ENCODE peak calls at places on chromosomes 2 and 18, in seven cellular contexts. One of them, this sample, is unnamed. For H3K9me3 and H3K4me1, the result is how much of the 10 kb centered on the place peaks cover.

GRCh38 chr2:181008418-181008817 is 28.0 kb downstream of the UBE2E3 start:
- DNase-seq in pancreas: no peak
- DNase-seq in IMR-90: peak
- DNase-seq in A549: no peak
- DNase-seq in naive thymus-derived CD4-positive, alpha-beta T cell: no peak
- DNase-seq in breast epithelium: no peak
- DNase-seq in lower lobe of right lung: no peak
- DNase-seq in this sample: peak

GRCh38 chr18:57175550-57175949 is 28.7 kb downstream of the BOD1L2 start:
- DNase-seq in pancreas: no peak
- DNase-seq in IMR-90: no peak
- DNase-seq in A549: no peak
- DNase-seq in naive thymus-derived CD4-positive, alpha-beta T cell: no peak
- DNase-seq in breast epithelium: no peak
- DNase-seq in lower lobe of right lung: no peak
- DNase-seq in this sample: no peak

GRCh38 chr2:138078153-138078552 is 113.9 kb downstream of the HNMT start:
- DNase-seq in pancreas: no peak
- DNase-seq in IMR-90: no peak
- DNase-seq in A549: no peak
- DNase-seq in naive thymus-derived CD4-positive, alpha-beta T cell: no peak
- DNase-seq in breast epithelium: no peak
- DNase-seq in lower lobe of right lung: no peak
- DNase-seq in this sample: no peak

GRCh38 chr2:11074246-11074820 is 80.9 kb upstream of the SLC66A3 start:
- DNase-seq in pancreas: no peak
- DNase-seq in IMR-90: no peak
- DNase-seq in A549: no peak
- DNase-seq in naive thymus-derived CD4-positive, alpha-beta T cell: no peak
- DNase-seq in breast epithelium: no peak
- DNase-seq in lower lobe of right lung: no peak
- DNase-seq in this sample: no peak

GRCh38 chr18:6752200-6752873 is 22.8 kb downstream of the ARHGAP28 start:
- DNase-seq in pancreas: no peak
- DNase-seq in IMR-90: peak
- DNase-seq in A549: no peak
- DNase-seq in naive thymus-derived CD4-positive, alpha-beta T cell: no peak
- DNase-seq in breast epithelium: no peak
- DNase-seq in lower lobe of right lung: no peak
- DNase-seq in this sample: peak

GRCh38 chr2:115303-115702 is 69.0 kb upstream of the FAM110C start:
- DNase-seq in pancreas: no peak
- DNase-seq in IMR-90: no peak
- DNase-seq in A549: no peak
- DNase-seq in naive thymus-derived CD4-positive, alpha-beta T cell: no peak
- DNase-seq in breast epithelium: no peak
- DNase-seq in lower lobe of right lung: no peak
- DNase-seq in this sample: no peak

GRCh38 chr18:60069145-60069544 is 169.3 kb downstream of the PMAIP1 start:
- DNase-seq in pancreas: no peak
- DNase-seq in IMR-90: no peak
- DNase-seq in A549: no peak
- DNase-seq in naive thymus-derived CD4-positive, alpha-beta T cell: no peak
- DNase-seq in breast epithelium: no peak
- DNase-seq in lower lobe of right lung: no peak
- DNase-seq in this sample: no peak

GRCh38 chr18:43079422-43079821 is 36.1 kb downstream of the RIT2 start:
- DNase-seq in pancreas: no peak
- DNase-seq in IMR-90: no peak
- DNase-seq in A549: no peak
- DNase-seq in naive thymus-derived CD4-positive, alpha-beta T cell: no peak
- DNase-seq in breast epithelium: no peak
- DNase-seq in lower lobe of right lung: no peak
- DNase-seq in this sample: no peak

GRCh38 chr2:146870691-146871090 is 974.1 kb upstream of the ACVR2A start:
- DNase-seq in pancreas: no peak
- DNase-seq in IMR-90: no peak
- DNase-seq in A549: no peak
- DNase-seq in naive thymus-derived CD4-positive, alpha-beta T cell: no peak
- DNase-seq in breast epithelium: no peak
- DNase-seq in lower lobe of right lung: no peak
- DNase-seq in this sample: no peak

GRCh38 chr2:222959358-222959757 is 92.6 kb upstream of the KCNE4 start:
- DNase-seq in pancreas: no peak
- DNase-seq in IMR-90: peak
- DNase-seq in A549: peak
- DNase-seq in naive thymus-derived CD4-positive, alpha-beta T cell: no peak
- DNase-seq in breast epithelium: no peak
- DNase-seq in lower lobe of right lung: no peak
- DNase-seq in this sample: no peak

GRCh38 chr18:44742741-44743311 is 62.1 kb downstream of the SETBP1 start:
- DNase-seq in pancreas: peak
- DNase-seq in IMR-90: peak
- DNase-seq in A549: no peak
- DNase-seq in naive thymus-derived CD4-positive, alpha-beta T cell: no peak
- DNase-seq in breast epithelium: no peak
- DNase-seq in lower lobe of right lung: no peak
- DNase-seq in this sample: no peak

GRCh38 chr2:58313926-58314325 is 72.8 kb upstream of the FANCL start:
- DNase-seq in pancreas: no peak
- DNase-seq in IMR-90: no peak
- DNase-seq in A549: no peak
- DNase-seq in naive thymus-derived CD4-positive, alpha-beta T cell: no peak
- DNase-seq in breast epithelium: no peak
- DNase-seq in lower lobe of right lung: no peak
- DNase-seq in this sample: no peak

GRCh38 chr2:47002480-47003381 is 87.1 kb upstream of the MCFD2 start:
- DNase-seq in pancreas: no peak
- DNase-seq in IMR-90: no peak
- DNase-seq in A549: no peak
- DNase-seq in naive thymus-derived CD4-positive, alpha-beta T cell: no peak
- DNase-seq in breast epithelium: no peak
- DNase-seq in lower lobe of right lung: no peak
- DNase-seq in this sample: peak

GRCh38 chr2:67476808-67477790 is 80.0 kb downstream of the ETAA1 start:
- DNase-seq in pancreas: no peak
- DNase-seq in IMR-90: peak
- DNase-seq in A549: peak
- DNase-seq in naive thymus-derived CD4-positive, alpha-beta T cell: no peak
- DNase-seq in breast epithelium: no peak
- DNase-seq in lower lobe of right lung: no peak
- DNase-seq in this sample: peak

GRCh38 chr2:6810961-6811360 is 54.7 kb downstream of the CMPK2 start:
- DNase-seq in pancreas: no peak
- DNase-seq in IMR-90: no peak
- DNase-seq in A549: no peak
- DNase-seq in naive thymus-derived CD4-positive, alpha-beta T cell: no peak
- DNase-seq in breast epithelium: no peak
- DNase-seq in lower lobe of right lung: no peak
- DNase-seq in this sample: no peak

GRCh38 chr18:389658-390357 is 110.7 kb downstream of the COLEC12 start:
- DNase-seq in pancreas: no peak
- DNase-seq in IMR-90: peak
- DNase-seq in A549: no peak
- DNase-seq in naive thymus-derived CD4-positive, alpha-beta T cell: no peak
- DNase-seq in breast epithelium: no peak
- DNase-seq in lower lobe of right lung: no peak
- DNase-seq in this sample: peak

GRCh38 chr2:156322681-156323211 is 9.8 kb downstream of the NR4A2 start:
- DNase-seq in pancreas: no peak
- DNase-seq in IMR-90: no peak
- DNase-seq in A549: no peak
- DNase-seq in naive thymus-derived CD4-positive, alpha-beta T cell: no peak
- DNase-seq in breast epithelium: no peak
- DNase-seq in lower lobe of right lung: no peak
- DNase-seq in this sample: no peak

GRCh38 chr2:119259296-119259860 is 35.7 kb downstream of the STEAP3 start:
- DNase-seq in pancreas: no peak
- DNase-seq in IMR-90: no peak
- DNase-seq in A549: no peak
- DNase-seq in naive thymus-derived CD4-positive, alpha-beta T cell: no peak
- DNase-seq in breast epithelium: no peak
- DNase-seq in lower lobe of right lung: no peak
- DNase-seq in this sample: no peak

GRCh38 chr2:219596954-219597551 is 604 bp upstream of the STK11IP start:
- DNase-seq in pancreas: no peak
- DNase-seq in IMR-90: peak
- DNase-seq in A549: peak
- DNase-seq in naive thymus-derived CD4-positive, alpha-beta T cell: no peak
- DNase-seq in breast epithelium: no peak
- DNase-seq in lower lobe of right lung: no peak
- DNase-seq in this sample: no peak

DNA sequence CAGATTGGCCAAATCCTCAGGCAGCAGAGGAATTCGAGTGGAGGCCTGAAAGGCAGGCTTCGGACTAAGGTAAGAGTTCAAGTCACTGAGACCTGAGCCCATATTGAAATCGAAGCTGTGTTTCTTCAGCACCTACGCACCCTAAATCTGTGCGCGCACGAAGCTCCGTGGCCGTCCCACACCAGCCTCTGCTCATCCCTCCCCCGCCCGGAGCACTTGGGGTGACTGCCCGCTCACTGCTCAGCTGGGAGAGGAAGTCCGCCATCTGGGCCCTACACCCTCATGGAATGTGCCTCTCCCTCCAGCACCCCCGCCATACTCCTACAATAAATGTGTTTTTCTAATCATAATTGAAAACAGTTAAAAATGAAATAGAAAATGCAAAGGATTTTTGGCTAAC is 734.5 kb downstream of the GALR1 start:
- DNase-seq in pancreas: no peak
- DNase-seq in IMR-90: no peak
- DNase-seq in A549: no peak
- DNase-seq in naive thymus-derived CD4-positive, alpha-beta T cell: no peak
- DNase-seq in breast epithelium: no peak
- DNase-seq in lower lobe of right lung: no peak
- DNase-seq in this sample: no peak
- H3K9me3 ChIP-seq in pancreas: under half
- H3K9me3 ChIP-seq in IMR-90: under half
- H3K9me3 ChIP-seq in A549: under half
- H3K9me3 ChIP-seq in naive thymus-derived CD4-positive, alpha-beta T cell: under half
- H3K9me3 ChIP-seq in breast epithelium: under half
- H3K9me3 ChIP-seq in lower lobe of right lung: under half
- H3K9me3 ChIP-seq in this sample: under half

GRCh38 chr2:75428627-75429026 is 132.1 kb downstream of the EVA1A start:
- DNase-seq in pancreas: no peak
- DNase-seq in IMR-90: no peak
- DNase-seq in A549: no peak
- DNase-seq in naive thymus-derived CD4-positive, alpha-beta T cell: no peak
- DNase-seq in breast epithelium: no peak
- DNase-seq in lower lobe of right lung: no peak
- DNase-seq in this sample: no peak

GRCh38 chr2:75429036-75429435 is 131.7 kb downstream of the EVA1A start:
- DNase-seq in pancreas: peak
- DNase-seq in IMR-90: no peak
- DNase-seq in A549: no peak
- DNase-seq in naive thymus-derived CD4-positive, alpha-beta T cell: no peak
- DNase-seq in breast epithelium: no peak
- DNase-seq in lower lobe of right lung: no peak
- DNase-seq in this sample: no peak

GRCh38 chr2:75431276-75431675 is 129.5 kb downstream of the EVA1A start:
- DNase-seq in pancreas: no peak
- DNase-seq in IMR-90: no peak
- DNase-seq in A549: no peak
- DNase-seq in naive thymus-derived CD4-positive, alpha-beta T cell: no peak
- DNase-seq in breast epithelium: no peak
- DNase-seq in lower lobe of right lung: no peak
- DNase-seq in this sample: no peak

GRCh38 chr2:75432761-75433361 is 127.9 kb downstream of the EVA1A start:
- DNase-seq in pancreas: no peak
- DNase-seq in IMR-90: peak
- DNase-seq in A549: no peak
- DNase-seq in naive thymus-derived CD4-positive, alpha-beta T cell: no peak
- DNase-seq in breast epithelium: no peak
- DNase-seq in lower lobe of right lung: peak
- DNase-seq in this sample: no peak

GRCh38 chr2:75431757-75432156 is 129.0 kb downstream of the EVA1A start:
- DNase-seq in pancreas: no peak
- DNase-seq in IMR-90: no peak
- DNase-seq in A549: no peak
- DNase-seq in naive thymus-derived CD4-positive, alpha-beta T cell: no peak
- DNase-seq in breast epithelium: no peak
- DNase-seq in lower lobe of right lung: no peak
- DNase-seq in this sample: no peak
- H3K27ac ChIP-seq in pancreas: no peak
- H3K27ac ChIP-seq in IMR-90: no peak
- H3K27ac ChIP-seq in A549: no peak
- H3K27ac ChIP-seq in naive thymus-derived CD4-positive, alpha-beta T cell: no peak
- H3K27ac ChIP-seq in breast epithelium: no peak
- H3K27ac ChIP-seq in lower lobe of right lung: no peak
- H3K27ac ChIP-seq in this sample: no peak

GRCh38 chr18:35122586-35123224 is 81.5 kb downstream of the MAPRE2 start:
- DNase-seq in pancreas: no peak
- DNase-seq in IMR-90: no peak
- DNase-seq in A549: no peak
- DNase-seq in naive thymus-derived CD4-positive, alpha-beta T cell: no peak
- DNase-seq in breast epithelium: no peak
- DNase-seq in lower lobe of right lung: no peak
- DNase-seq in this sample: peak

GRCh38 chr18:35127201-35127600 is 86.0 kb downstream of the MAPRE2 start:
- DNase-seq in pancreas: no peak
- DNase-seq in IMR-90: peak
- DNase-seq in A549: no peak
- DNase-seq in naive thymus-derived CD4-positive, alpha-beta T cell: no peak
- DNase-seq in breast epithelium: no peak
- DNase-seq in lower lobe of right lung: no peak
- DNase-seq in this sample: peak

GRCh38 chr18:35121038-35121437 is 79.8 kb downstream of the MAPRE2 start:
- DNase-seq in pancreas: no peak
- DNase-seq in IMR-90: no peak
- DNase-seq in A549: no peak
- DNase-seq in naive thymus-derived CD4-positive, alpha-beta T cell: no peak
- DNase-seq in breast epithelium: no peak
- DNase-seq in lower lobe of right lung: no peak
- DNase-seq in this sample: no peak

GRCh38 chr18:35121531-35121930 is 80.3 kb downstream of the MAPRE2 start:
- DNase-seq in pancreas: no peak
- DNase-seq in IMR-90: no peak
- DNase-seq in A549: no peak
- DNase-seq in naive thymus-derived CD4-positive, alpha-beta T cell: no peak
- DNase-seq in breast epithelium: no peak
- DNase-seq in lower lobe of right lung: no peak
- DNase-seq in this sample: no peak

DNA sequence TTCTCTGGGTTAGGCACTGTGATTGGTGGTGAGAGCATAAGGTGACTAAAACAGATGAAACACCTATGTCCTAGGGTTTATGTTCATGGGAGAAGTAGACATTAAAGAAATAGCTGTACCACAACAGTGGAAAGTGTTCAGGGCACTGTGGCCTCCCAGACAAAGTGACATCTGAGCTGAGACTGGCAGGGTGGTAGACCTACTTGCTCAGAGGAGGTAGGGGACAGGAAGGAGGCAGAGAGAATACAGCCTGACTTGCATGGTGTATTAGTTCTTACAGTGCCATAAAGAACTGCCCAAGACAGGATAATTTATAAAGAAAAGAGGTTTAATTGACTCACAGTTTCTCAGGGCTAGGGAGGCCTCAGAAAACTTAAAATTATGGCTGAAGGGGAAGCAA is 82.6 kb downstream of the MAPRE2 start:
- DNase-seq in pancreas: no peak
- DNase-seq in IMR-90: no peak
- DNase-seq in A549: no peak
- DNase-seq in naive thymus-derived CD4-positive, alpha-beta T cell: no peak
- DNase-seq in breast epithelium: no peak
- DNase-seq in lower lobe of right lung: no peak
- DNase-seq in this sample: no peak
- H3K4me1 ChIP-seq in pancreas: under half
- H3K4me1 ChIP-seq in IMR-90: under half
- H3K4me1 ChIP-seq in A549: under half
- H3K4me1 ChIP-seq in naive thymus-derived CD4-positive, alpha-beta T cell: under half
- H3K4me1 ChIP-seq in breast epithelium: under half
- H3K4me1 ChIP-seq in lower lobe of right lung: under half
- H3K4me1 ChIP-seq in this sample: under half

GRCh38 chr2:95058989-95059601 is 33.6 kb downstream of the MAL start:
- DNase-seq in pancreas: no peak
- DNase-seq in IMR-90: no peak
- DNase-seq in A549: no peak
- DNase-seq in naive thymus-derived CD4-positive, alpha-beta T cell: no peak
- DNase-seq in breast epithelium: peak
- DNase-seq in lower lobe of right lung: no peak
- DNase-seq in this sample: no peak
- H3K9me3 ChIP-seq in pancreas: under half
- H3K9me3 ChIP-seq in IMR-90: under half
- H3K9me3 ChIP-seq in A549: under half
- H3K9me3 ChIP-seq in naive thymus-derived CD4-positive, alpha-beta T cell: under half
- H3K9me3 ChIP-seq in breast epithelium: under half
- H3K9me3 ChIP-seq in lower lobe of right lung: under half
- H3K9me3 ChIP-seq in this sample: under half